ENCODE peak calls at places on chromosome 15, in four cellular contexts. One of them, this sample, is unnamed.

GRCh38 chr15:62241135-62241770 is 76.2 kb upstream of the C2CD4B start:
- DNase-seq in amygdala: no peak
- DNase-seq in fibroblast of pulmonary artery: no peak
- DNase-seq in neural crest cell: peak
- DNase-seq in this sample: no peak

GRCh38 chr15:44099671-44100070 is 95.4 kb downstream of the FRMD5 start:
- DNase-seq in amygdala: no peak
- DNase-seq in fibroblast of pulmonary artery: peak
- DNase-seq in neural crest cell: no peak
- DNase-seq in this sample: no peak

GRCh38 chr15:36447373-36447772 is 132.1 kb upstream of the CDIN1 start:
- DNase-seq in amygdala: no peak
- DNase-seq in neural crest cell: no peak
- DNase-seq in fibroblast of pulmonary artery: no peak
- DNase-seq in this sample: no peak

GRCh38 chr15:73142802-73143762 is 90.8 kb downstream of the NEO1 start:
- DNase-seq in fibroblast of pulmonary artery: no peak
- DNase-seq in amygdala: no peak
- DNase-seq in neural crest cell: no peak
- DNase-seq in this sample: no peak

GRCh38 chr15:51144021-51144532 is 49.4 kb upstream of the TNFAIP8L3 start:
- DNase-seq in fibroblast of pulmonary artery: peak
- DNase-seq in neural crest cell: no peak
- DNase-seq in amygdala: no peak
- DNase-seq in this sample: no peak

GRCh38 chr15:38050529-38050928 is 116.1 kb downstream of the TMCO5A start:
- DNase-seq in neural crest cell: no peak
- DNase-seq in amygdala: no peak
- DNase-seq in fibroblast of pulmonary artery: peak
- DNase-seq in this sample: no peak

GRCh38 chr15:69478259-69478687 is 25.7 kb downstream of the RPLP1 start:
- DNase-seq in amygdala: no peak
- DNase-seq in fibroblast of pulmonary artery: peak
- DNase-seq in neural crest cell: peak
- DNase-seq in this sample: no peak

GRCh38 chr15:99213187-99213811 is 36.1 kb downstream of the TTC23 start:
- DNase-seq in neural crest cell: peak
- DNase-seq in amygdala: no peak
- DNase-seq in fibroblast of pulmonary artery: peak
- DNase-seq in this sample: peak

GRCh38 chr15:88835119-88835518 is 31.9 kb downstream of the ACAN start:
- DNase-seq in neural crest cell: no peak
- DNase-seq in fibroblast of pulmonary artery: peak
- DNase-seq in amygdala: no peak
- DNase-seq in this sample: no peak

This sample was measured in tibial nerve.